ENCODE peak calls at places on chromosomes 6 and 20, in six cellular contexts. One of them, this sample, is unnamed. For H3K27me3, the result is how much of the 10 kb centered on the place peaks cover.

GRCh38 chr6:137134483-137134882 is 39.0 kb downstream of the IL22RA2 start:
- DNase-seq in bronchial epithelial cell: no peak
- DNase-seq in stomach: no peak
- DNase-seq in CD8-positive, alpha-beta T cell: no peak
- DNase-seq in upper lobe of right lung: no peak
- DNase-seq in colonic mucosa: no peak
- DNase-seq in this sample: no peak

GRCh38 chr6:125124250-125124777 is 29.3 kb upstream of the TPD52L1 start:
- DNase-seq in upper lobe of right lung: no peak
- DNase-seq in CD8-positive, alpha-beta T cell: no peak
- DNase-seq in bronchial epithelial cell: peak
- DNase-seq in stomach: no peak
- DNase-seq in colonic mucosa: no peak
- DNase-seq in this sample: no peak

GRCh38 chr6:145468534-145468933 is 266.8 kb downstream of the EPM2A start:
- DNase-seq in upper lobe of right lung: no peak
- DNase-seq in colonic mucosa: no peak
- DNase-seq in CD8-positive, alpha-beta T cell: no peak
- DNase-seq in bronchial epithelial cell: no peak
- DNase-seq in stomach: no peak
- DNase-seq in this sample: no peak

GRCh38 chr6:148981515-148981914 is 234.7 kb downstream of the UST start:
- DNase-seq in stomach: no peak
- DNase-seq in bronchial epithelial cell: peak
- DNase-seq in CD8-positive, alpha-beta T cell: no peak
- DNase-seq in colonic mucosa: no peak
- DNase-seq in upper lobe of right lung: no peak
- DNase-seq in this sample: no peak

GRCh38 chr6:168031411-168032382 is 34.2 kb downstream of the KIF25 start:
- DNase-seq in upper lobe of right lung: no peak
- DNase-seq in CD8-positive, alpha-beta T cell: no peak
- DNase-seq in bronchial epithelial cell: no peak
- DNase-seq in stomach: no peak
- DNase-seq in colonic mucosa: peak
- DNase-seq in this sample: no peak

GRCh38 chr6:7673063-7673536 is 52.8 kb upstream of the BMP6 start:
- DNase-seq in bronchial epithelial cell: peak
- DNase-seq in upper lobe of right lung: peak
- DNase-seq in stomach: peak
- DNase-seq in CD8-positive, alpha-beta T cell: no peak
- DNase-seq in colonic mucosa: peak
- DNase-seq in this sample: no peak

GRCh38 chr20:5786930-5787826 is 37.0 kb downstream of the SHLD1 start:
- DNase-seq in upper lobe of right lung: no peak
- DNase-seq in colonic mucosa: no peak
- DNase-seq in CD8-positive, alpha-beta T cell: no peak
- DNase-seq in bronchial epithelial cell: peak
- DNase-seq in stomach: no peak
- DNase-seq in this sample: no peak

GRCh38 chr6:75711173-75711572 is 37.9 kb upstream of the MYO6 start:
- DNase-seq in stomach: no peak
- DNase-seq in bronchial epithelial cell: no peak
- DNase-seq in colonic mucosa: no peak
- DNase-seq in upper lobe of right lung: no peak
- DNase-seq in CD8-positive, alpha-beta T cell: no peak
- DNase-seq in this sample: no peak

GRCh38 chr6:12395898-12396297 is 105.7 kb downstream of the EDN1 start:
- DNase-seq in upper lobe of right lung: no peak
- DNase-seq in CD8-positive, alpha-beta T cell: no peak
- DNase-seq in bronchial epithelial cell: no peak
- DNase-seq in colonic mucosa: no peak
- DNase-seq in stomach: no peak
- DNase-seq in this sample: no peak

GRCh38 chr6:34568341-34568680 is 12.2 kb upstream of the SPDEF start:
- DNase-seq in CD8-positive, alpha-beta T cell: no peak
- DNase-seq in colonic mucosa: no peak
- DNase-seq in bronchial epithelial cell: no peak
- DNase-seq in upper lobe of right lung: no peak
- DNase-seq in stomach: no peak
- DNase-seq in this sample: no peak

GRCh38 chr6:166496460-166496859 is 90.0 kb downstream of the RAMACL start:
- DNase-seq in colonic mucosa: no peak
- DNase-seq in bronchial epithelial cell: no peak
- DNase-seq in CD8-positive, alpha-beta T cell: no peak
- DNase-seq in stomach: no peak
- DNase-seq in upper lobe of right lung: no peak
- DNase-seq in this sample: no peak

GRCh38 chr6:93235775-93236174 is 183.6 kb downstream of the EPHA7 start:
- DNase-seq in colonic mucosa: no peak
- DNase-seq in stomach: no peak
- DNase-seq in CD8-positive, alpha-beta T cell: no peak
- DNase-seq in upper lobe of right lung: no peak
- DNase-seq in bronchial epithelial cell: no peak
- DNase-seq in this sample: no peak

GRCh38 chr6:143747347-143747842 is 69.6 kb downstream of the PHACTR2 start:
- DNase-seq in bronchial epithelial cell: no peak
- DNase-seq in colonic mucosa: peak
- DNase-seq in upper lobe of right lung: no peak
- DNase-seq in stomach: no peak
- DNase-seq in CD8-positive, alpha-beta T cell: no peak
- DNase-seq in this sample: no peak

GRCh38 chr20:2149507-2149906 is 47.9 kb downstream of the STK35 start:
- DNase-seq in upper lobe of right lung: no peak
- DNase-seq in CD8-positive, alpha-beta T cell: no peak
- DNase-seq in bronchial epithelial cell: peak
- DNase-seq in stomach: no peak
- DNase-seq in colonic mucosa: no peak
- DNase-seq in this sample: no peak

GRCh38 chr6:23526519-23526918 is 599.5 kb upstream of the NRSN1 start:
- DNase-seq in upper lobe of right lung: no peak
- DNase-seq in colonic mucosa: no peak
- DNase-seq in CD8-positive, alpha-beta T cell: no peak
- DNase-seq in bronchial epithelial cell: peak
- DNase-seq in stomach: no peak
- DNase-seq in this sample: no peak

GRCh38 chr6:89023591-89024441 is 56.7 kb upstream of the PNRC1 start:
- DNase-seq in colonic mucosa: no peak
- DNase-seq in upper lobe of right lung: no peak
- DNase-seq in stomach: no peak
- DNase-seq in bronchial epithelial cell: peak
- DNase-seq in CD8-positive, alpha-beta T cell: no peak
- DNase-seq in this sample: no peak

GRCh38 chr6:108268845-108269244 is 8.0 kb upstream of the SNX3 start:
- DNase-seq in upper lobe of right lung: no peak
- DNase-seq in bronchial epithelial cell: no peak
- DNase-seq in CD8-positive, alpha-beta T cell: no peak
- DNase-seq in stomach: no peak
- DNase-seq in colonic mucosa: no peak
- DNase-seq in this sample: no peak

GRCh38 chr6:138722425-138723371 is 50.9 kb upstream of the CCDC28A start:
- DNase-seq in CD8-positive, alpha-beta T cell: no peak
- DNase-seq in stomach: no peak
- DNase-seq in upper lobe of right lung: no peak
- DNase-seq in colonic mucosa: no peak
- DNase-seq in bronchial epithelial cell: peak
- DNase-seq in this sample: no peak

GRCh38 chr6:111805511-111806181 is 67.6 kb downstream of the FYN start:
- DNase-seq in bronchial epithelial cell: peak
- DNase-seq in CD8-positive, alpha-beta T cell: no peak
- DNase-seq in stomach: no peak
- DNase-seq in upper lobe of right lung: no peak
- DNase-seq in colonic mucosa: no peak
- DNase-seq in this sample: no peak

GRCh38 chr6:125546827-125547226 is 202.6 kb upstream of the HEY2 start:
- DNase-seq in CD8-positive, alpha-beta T cell: no peak
- DNase-seq in upper lobe of right lung: no peak
- DNase-seq in colonic mucosa: no peak
- DNase-seq in stomach: no peak
- DNase-seq in bronchial epithelial cell: no peak
- DNase-seq in this sample: no peak

GRCh38 chr6:163329991-163330390 is 84.5 kb upstream of the QKI start:
- DNase-seq in colonic mucosa: no peak
- DNase-seq in upper lobe of right lung: no peak
- DNase-seq in CD8-positive, alpha-beta T cell: no peak
- DNase-seq in bronchial epithelial cell: no peak
- DNase-seq in stomach: no peak
- DNase-seq in this sample: no peak

GRCh38 chr20:24773751-24774201 is 175.3 kb upstream of the CST7 start:
- DNase-seq in CD8-positive, alpha-beta T cell: no peak
- DNase-seq in stomach: peak
- DNase-seq in bronchial epithelial cell: peak
- DNase-seq in upper lobe of right lung: no peak
- DNase-seq in colonic mucosa: no peak
- DNase-seq in this sample: no peak

GRCh38 chr6:132524639-132525038 is 11.7 kb upstream of the STX7 start:
- DNase-seq in stomach: no peak
- DNase-seq in bronchial epithelial cell: no peak
- DNase-seq in upper lobe of right lung: no peak
- DNase-seq in colonic mucosa: no peak
- DNase-seq in CD8-positive, alpha-beta T cell: no peak
- DNase-seq in this sample: no peak

GRCh38 chr6:69732640-69733039 is 64.2 kb downstream of the LMBRD1 start:
- DNase-seq in bronchial epithelial cell: peak
- DNase-seq in CD8-positive, alpha-beta T cell: no peak
- DNase-seq in colonic mucosa: no peak
- DNase-seq in upper lobe of right lung: no peak
- DNase-seq in stomach: no peak
- DNase-seq in this sample: no peak

GRCh38 chr20:1890469-1891262 is 4.5 kb upstream of the SIRPA start:
- DNase-seq in colonic mucosa: no peak
- DNase-seq in upper lobe of right lung: no peak
- DNase-seq in stomach: no peak
- DNase-seq in bronchial epithelial cell: no peak
- DNase-seq in CD8-positive, alpha-beta T cell: no peak
- DNase-seq in this sample: no peak

GRCh38 chr6:53178837-53179432 is 30.3 kb upstream of the GCM1 start:
- DNase-seq in stomach: no peak
- DNase-seq in upper lobe of right lung: no peak
- DNase-seq in colonic mucosa: no peak
- DNase-seq in CD8-positive, alpha-beta T cell: no peak
- DNase-seq in bronchial epithelial cell: no peak
- DNase-seq in this sample: no peak

GRCh38 chr6:69668916-69669315 is 127.9 kb downstream of the LMBRD1 start:
- DNase-seq in colonic mucosa: no peak
- DNase-seq in stomach: no peak
- DNase-seq in upper lobe of right lung: no peak
- DNase-seq in bronchial epithelial cell: no peak
- DNase-seq in CD8-positive, alpha-beta T cell: no peak
- DNase-seq in this sample: no peak

GRCh38 chr6:17472653-17473183 is 79.3 kb downstream of the CAP2 start:
- DNase-seq in bronchial epithelial cell: no peak
- DNase-seq in stomach: no peak
- DNase-seq in colonic mucosa: no peak
- DNase-seq in CD8-positive, alpha-beta T cell: no peak
- DNase-seq in upper lobe of right lung: no peak
- DNase-seq in this sample: no peak

GRCh38 chr6:150392452-150393220 is 23.8 kb downstream of the IYD start:
- DNase-seq in bronchial epithelial cell: peak
- DNase-seq in upper lobe of right lung: no peak
- DNase-seq in stomach: no peak
- DNase-seq in colonic mucosa: no peak
- DNase-seq in CD8-positive, alpha-beta T cell: no peak
- DNase-seq in this sample: no peak

GRCh38 chr20:63128956-63129355 is 87.0 kb downstream of the YTHDF1 start:
- DNase-seq in upper lobe of right lung: peak
- DNase-seq in bronchial epithelial cell: no peak
- DNase-seq in colonic mucosa: no peak
- DNase-seq in stomach: no peak
- DNase-seq in CD8-positive, alpha-beta T cell: no peak
- DNase-seq in this sample: no peak
- H3K27me3 ChIP-seq in upper lobe of right lung: under half
- H3K27me3 ChIP-seq in bronchial epithelial cell: under half
- H3K27me3 ChIP-seq in colonic mucosa: under half
- H3K27me3 ChIP-seq in stomach: under half
- H3K27me3 ChIP-seq in CD8-positive, alpha-beta T cell: under half
- H3K27me3 ChIP-seq in this sample: under half

DNA sequence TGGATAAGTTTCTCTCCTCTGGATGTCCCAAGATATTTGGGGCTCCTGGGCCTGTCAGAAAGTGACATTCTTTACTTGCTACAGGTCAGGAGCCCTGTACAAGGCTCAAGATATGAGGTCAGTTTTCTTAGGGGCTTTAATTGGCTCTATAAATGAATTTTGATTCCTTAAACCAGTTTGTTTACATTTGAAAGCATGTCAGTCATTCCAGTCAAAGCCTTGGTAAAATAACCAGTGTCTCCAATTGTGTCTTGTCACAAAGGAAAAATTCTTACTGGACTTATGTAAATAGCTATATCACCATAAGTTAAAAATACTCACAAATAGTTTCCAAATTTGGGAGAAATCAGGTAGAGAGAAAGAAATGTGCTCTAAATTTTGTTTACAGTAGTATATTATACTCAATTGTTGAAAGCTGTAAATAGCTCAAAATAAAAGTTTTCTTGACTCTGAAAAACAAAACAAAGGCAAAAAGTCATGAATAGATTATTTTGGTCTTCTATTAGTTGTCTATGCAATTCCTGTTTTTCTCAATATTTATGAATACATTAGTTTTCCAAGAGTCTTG is 22.9 kb downstream of the RNF182 start:
- DNase-seq in upper lobe of right lung: no peak
- DNase-seq in CD8-positive, alpha-beta T cell: no peak
- DNase-seq in colonic mucosa: no peak
- DNase-seq in stomach: no peak
- DNase-seq in bronchial epithelial cell: no peak
- DNase-seq in this sample: no peak
- H3K27me3 ChIP-seq in upper lobe of right lung: under half
- H3K27me3 ChIP-seq in CD8-positive, alpha-beta T cell: under half
- H3K27me3 ChIP-seq in colonic mucosa: under half
- H3K27me3 ChIP-seq in stomach: under half
- H3K27me3 ChIP-seq in bronchial epithelial cell: under half
- H3K27me3 ChIP-seq in this sample: under half

GRCh38 chr20:61661025-61661424 is 404.7 kb downstream of the TAF4 start:
- DNase-seq in upper lobe of right lung: no peak
- DNase-seq in bronchial epithelial cell: no peak
- DNase-seq in CD8-positive, alpha-beta T cell: no peak
- DNase-seq in colonic mucosa: no peak
- DNase-seq in stomach: no peak
- DNase-seq in this sample: no peak
- H3K27me3 ChIP-seq in upper lobe of right lung: under half
- H3K27me3 ChIP-seq in bronchial epithelial cell: under half
- H3K27me3 ChIP-seq in CD8-positive, alpha-beta T cell: under half
- H3K27me3 ChIP-seq in colonic mucosa: under half
- H3K27me3 ChIP-seq in stomach: under half
- H3K27me3 ChIP-seq in this sample: under half

DNA sequence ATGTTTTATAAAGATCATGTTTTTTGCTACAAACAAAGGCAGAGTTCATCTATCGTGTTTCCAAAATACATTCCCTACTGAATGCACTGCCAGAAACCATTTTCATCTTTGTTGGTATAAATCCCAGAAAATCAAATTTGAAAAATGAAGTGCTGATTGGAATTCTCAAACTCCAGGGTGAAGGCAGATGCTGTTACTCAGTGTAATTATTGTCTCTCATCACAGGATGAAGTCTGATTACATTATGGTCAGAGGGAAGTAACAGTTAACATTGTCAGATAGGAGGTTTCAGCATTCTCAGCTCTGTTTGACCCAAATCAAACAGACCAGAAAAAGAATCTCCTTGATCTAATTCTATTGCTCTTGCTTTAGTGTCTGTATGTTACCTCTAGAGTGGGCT is 198.4 kb upstream of the KCNK16 start:
- DNase-seq in stomach: no peak
- DNase-seq in CD8-positive, alpha-beta T cell: no peak
- DNase-seq in colonic mucosa: no peak
- DNase-seq in upper lobe of right lung: no peak
- DNase-seq in bronchial epithelial cell: no peak
- DNase-seq in this sample: no peak
- H3K27me3 ChIP-seq in stomach: under half
- H3K27me3 ChIP-seq in CD8-positive, alpha-beta T cell: under half
- H3K27me3 ChIP-seq in colonic mucosa: under half
- H3K27me3 ChIP-seq in upper lobe of right lung: under half
- H3K27me3 ChIP-seq in bronchial epithelial cell: under half
- H3K27me3 ChIP-seq in this sample: under half

This sample was measured in effector memory CD4-positive, alpha-beta T cell.